ENCODE peak calls at places on chromosomes 3 and 15, in six cellular contexts. L is GM12892, N is K562, Z is H1, H is GM12878, A is HepG2. B is an unnamed sample.

GRCh38 chr3:184314700-184315505 is 497 bp downstream of the EIF4G1 start:
- DNase-seq in A (peak; percentile 48), L (peak; percentile 61), H (no peak), N (peak; percentile 86), Z (peak; percentile 69), B (peak; percentile 67)

GRCh38 chr15:43826029-43826507 is 734 bp upstream of the WDR76 start:
- DNase-seq in L (no peak), Z (no peak), A (no peak), H (no peak), N (no peak), B (no peak)

GRCh38 chr3:37740471-37740870 is 121.2 kb upstream of the CTDSPL start:
- DNase-seq in H (no peak), Z (no peak), N (no peak), L (no peak), A (no peak), B (no peak)

GRCh38 chr3:184337315-184337714 is at the start of gene FAM131A:
- DNase-seq in L (no peak), N (no peak), A (no peak), H (no peak), Z (no peak), B (no peak)

GRCh38 chr3:25548836-25549235 is 115.9 kb downstream of the TOP2B start:
- DNase-seq in A (no peak), N (no peak), H (no peak), Z (no peak), L (no peak), B (no peak)

GRCh38 chr3:143041901-143042300 is 40.5 kb downstream of the U2SURP start:
- DNase-seq in N (no peak), H (no peak), Z (no peak), L (no peak), A (no peak), B (no peak)

GRCh38 chr3:137343283-137343682 is 385.5 kb downstream of the IL20RB start:
- DNase-seq in N (no peak), A (no peak), Z (no peak), H (no peak), L (no peak), B (no peak)

GRCh38 chr3:145639207-145639606 is 521.8 kb downstream of the PLOD2 start:
- DNase-seq in N (no peak), H (no peak), L (no peak), A (no peak), Z (no peak), B (no peak)

GRCh38 chr15:73746883-73747282 is 6.3 kb downstream of the INSYN1 start:
- DNase-seq in Z (no peak), L (no peak), H (no peak), N (no peak), A (no peak), B (no peak)

GRCh38 chr3:63766261-63766660 is 52.8 kb upstream of the C3orf49 start:
- DNase-seq in H (no peak), Z (no peak), N (no peak), L (no peak), A (no peak), B (no peak)

GRCh38 chr3:41199866-41200668 is 762 bp downstream of the CTNNB1 start:
- DNase-seq in H (no peak), A (no peak), L (peak; percentile 40), N (peak; percentile 79), Z (no peak), B (peak; percentile 36)

GRCh38 chr3:170164720-170165119 is 16.8 kb downstream of the PHC3 start:
- DNase-seq in H (no peak), N (no peak), A (no peak), Z (no peak), L (no peak), B (no peak)

GRCh38 chr3:40770046-40770445 is 245.3 kb downstream of the ZNF621 start:
- DNase-seq in L (no peak), H (no peak), Z (no peak), N (no peak), A (no peak), B (no peak)

GRCh38 chr3:74420538-74421128 is 193.8 kb downstream of the CNTN3 start:
- DNase-seq in Z (no peak), L (no peak), A (no peak), N (no peak), H (no peak), B (no peak)

GRCh38 chr3:122908251-122908650 is 113.4 kb downstream of the SLC49A4 start:
- DNase-seq in N (no peak), A (no peak), Z (no peak), L (no peak), H (no peak), B (no peak)

GRCh38 chr3:17149744-17150143 is 265.0 kb downstream of the PLCL2 start:
- DNase-seq in Z (no peak), A (no peak), N (no peak), L (no peak), H (no peak), B (no peak)

GRCh38 chr15:62940755-62941361 is 101.7 kb upstream of the TPM1 start:
- DNase-seq in Z (no peak), L (no peak), A (no peak), N (no peak), H (no peak), B (no peak)

GRCh38 chr3:21436846-21437245 is 314.2 kb downstream of the ZNF385D start:
- DNase-seq in H (no peak), N (no peak), Z (no peak), A (no peak), L (no peak), B (no peak)

GRCh38 chr3:156176048-156176447 is 55.7 kb downstream of the KCNAB1 start:
- DNase-seq in Z (no peak), A (peak; percentile 57), H (no peak), L (no peak), N (no peak), B (no peak)

GRCh38 chr3:151445283-151446001 is 15.4 kb downstream of the IGSF10 start:
- DNase-seq in N (no peak), A (no peak), H (no peak), Z (no peak), L (no peak), B (no peak)

GRCh38 chr15:34855893-34856292 is 60.5 kb upstream of the ACTC1 start:
- DNase-seq in Z (no peak), N (no peak), A (no peak), L (no peak), H (no peak), B (no peak)

GRCh38 chr15:92467245-92467644 is 73.6 kb downstream of the ST8SIA2 start:
- DNase-seq in N (no peak), Z (no peak), L (no peak), A (no peak), H (no peak), B (no peak)

GRCh38 chr15:99630607-99631131 is 64.9 kb downstream of the MEF2A start:
- DNase-seq in Z (no peak), L (no peak), H (no peak), N (no peak), A (no peak), B (no peak)

GRCh38 chr15:63805993-63806980 is 27.5 kb downstream of the HERC1 start:
- DNase-seq in A (no peak), H (no peak), N (no peak), Z (no peak), L (no peak), B (no peak)

GRCh38 chr15:55403531-55403930 is 4.6 kb downstream of the CCPG1 start:
- DNase-seq in A (peak; percentile 44), H (no peak), N (peak; percentile 26), Z (no peak), L (no peak), B (no peak)

GRCh38 chr3:177724020-177724638 is 526.8 kb upstream of the TBL1XR1 start:
- DNase-seq in H (no peak), N (no peak), A (no peak), Z (no peak), L (no peak), B (no peak)

GRCh38 chr3:123258811-123259420 is 57.2 kb downstream of the SEC22A start:
- DNase-seq in H (no peak), A (peak; percentile 43), Z (no peak), L (no peak), N (no peak), B (no peak)

GRCh38 chr3:141646760-141647561 is 91.1 kb upstream of the RNF7 start:
- DNase-seq in Z (no peak), N (peak; percentile 62), H (no peak), A (peak; percentile 69), L (no peak), B (no peak)
- TF ChIP-seq TAF1 in Z (peak; percentile 67), N (no peak), H (no peak), A (peak; percentile 33), L (no peak), B (no peak)

GRCh38 chr3:19446687-19447086 is 298.4 kb downstream of the KCNH8 start:
- DNase-seq in H (no peak), N (no peak), L (no peak), A (no peak), Z (no peak), B (no peak)
- TF ChIP-seq POLR2A in H (no peak), N (no peak), L (no peak), A (no peak), Z (no peak), B (no peak)

DNA sequence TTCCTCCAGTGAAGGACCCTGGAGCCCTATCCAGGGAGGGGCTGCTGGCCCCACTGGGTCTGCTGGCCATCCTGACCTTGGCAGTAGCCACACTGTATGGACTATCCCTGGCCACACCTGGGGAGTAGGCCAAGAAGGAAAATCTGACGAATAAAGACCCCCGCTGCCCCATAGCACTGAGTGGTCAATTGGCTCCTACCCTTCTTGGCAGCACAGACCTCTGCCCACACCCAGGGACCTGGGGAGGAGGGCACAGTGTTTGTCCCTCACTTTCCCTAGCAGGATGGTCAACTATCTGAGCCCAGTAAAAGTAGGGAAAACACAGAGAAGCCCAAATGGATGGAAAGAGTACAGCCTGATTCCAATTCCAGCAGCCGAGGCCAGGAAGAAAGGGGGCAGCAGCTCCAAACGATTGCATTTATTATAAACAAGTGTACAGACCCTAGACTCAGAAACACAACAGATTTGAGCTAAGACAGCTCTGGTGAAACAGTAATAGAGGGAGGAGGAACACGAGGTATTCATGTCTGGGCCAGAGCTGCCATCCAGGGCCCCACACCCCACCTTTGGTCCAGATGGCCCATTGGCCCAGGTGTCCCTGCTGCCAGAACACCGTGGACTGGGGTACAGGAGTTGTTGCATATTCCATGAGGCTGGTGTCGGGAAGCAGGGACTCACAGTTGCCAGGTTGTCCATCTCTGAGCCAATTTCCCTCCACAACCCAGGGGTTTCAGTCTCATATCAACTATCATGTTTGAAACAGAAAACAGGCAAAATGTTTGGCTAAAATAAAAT is 21.1 kb downstream of the ATRIP start:
- DNase-seq in A (no peak), L (no peak), N (no peak), H (no peak), Z (no peak), B (no peak)
- TF ChIP-seq POLR2AphosphoS5 in A (no peak), L (no peak), N (no peak), H (no peak), Z (no peak), B (no peak)

DNA sequence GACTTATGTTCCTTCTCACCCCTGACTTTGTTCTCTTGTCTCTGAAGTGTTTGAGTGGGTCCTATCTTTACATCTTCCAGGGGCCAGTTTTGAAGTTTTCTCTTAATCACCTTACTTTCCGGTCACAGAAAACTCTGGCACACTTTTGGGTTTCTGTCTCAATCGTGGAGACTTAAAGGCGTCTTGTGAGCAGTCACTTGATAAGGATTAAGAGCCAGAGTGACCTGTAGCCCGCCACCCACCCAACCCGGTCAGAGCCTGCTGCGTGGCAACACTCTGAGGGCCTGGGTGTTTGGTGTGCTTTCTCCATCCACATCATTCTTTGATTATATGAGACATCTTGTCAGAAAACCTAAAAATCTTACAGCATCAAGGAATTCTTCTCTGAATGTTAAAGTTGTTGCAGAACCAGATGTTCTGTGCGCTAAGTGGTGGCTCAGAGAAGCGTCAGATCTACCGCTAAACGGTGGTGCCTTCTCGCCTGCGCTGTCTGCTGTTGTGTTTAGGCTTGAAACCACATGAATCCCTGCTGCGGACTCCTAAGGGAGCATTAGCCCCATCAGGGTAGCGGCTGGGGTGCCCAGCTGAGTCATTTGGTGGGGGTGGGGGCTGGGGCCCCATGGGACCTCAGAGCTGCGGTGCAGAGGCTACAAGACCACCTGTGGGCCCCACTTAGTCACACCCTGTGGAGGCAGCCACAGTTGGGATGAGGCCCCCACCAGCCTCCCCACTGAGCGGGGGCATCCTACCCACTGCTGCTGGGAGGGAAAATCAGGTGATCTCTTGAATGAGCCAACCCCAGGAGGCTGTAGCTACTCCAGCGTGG is 158.7 kb upstream of the BHLHE40 start:
- DNase-seq in Z (no peak), L (no peak), A (no peak), N (no peak), H (no peak), B (no peak)
- TF ChIP-seq TAF1 in Z (no peak), L (no peak), A (no peak), N (no peak), H (no peak), B (no peak)

B was measured in GM12891.